ENCODE peak calls at places on chromosomes 16 and 17, in six cellular contexts. P is upper lobe of left lung, Q is GM12878, R is K562, T is H54, E is tibial nerve. V is an unnamed sample.

GRCh38 chr17:48241131-48241591 is 133.6 kb downstream of the SNX11 start:
- DNase-seq in Q (peak), T (peak), P (no peak), R (peak), E (no peak), V (no peak)

GRCh38 chr17:45700171-45701090 is 83.7 kb upstream of the CRHR1 start:
- DNase-seq in T (no peak), Q (no peak), R (no peak), P (no peak), E (no peak), V (no peak)

GRCh38 chr17:68396795-68397536 is 60.3 kb downstream of the WIPI1 start:
- DNase-seq in Q (no peak), P (no peak), E (no peak), T (no peak), R (no peak), V (no peak)

GRCh38 chr17:14203392-14203791 is 33.3 kb downstream of the CDRT15 start:
- DNase-seq in Q (no peak), P (no peak), T (no peak), E (no peak), R (peak), V (no peak)

GRCh38 chr17:5758651-5759050 is 174.3 kb upstream of the NLRP1 start:
- DNase-seq in E (no peak), P (no peak), R (peak), Q (peak), T (no peak), V (no peak)

GRCh38 chr17:79760197-79760906 is 17.6 kb upstream of the CBX2 start:
- DNase-seq in P (no peak), R (no peak), E (no peak), Q (no peak), T (no peak), V (no peak)

GRCh38 chr17:77723071-77723908 is 235.2 kb upstream of the TNRC6C start:
- DNase-seq in E (no peak), Q (no peak), P (no peak), T (no peak), R (no peak), V (peak)

GRCh38 chr16:48538746-48539484 is 71.1 kb downstream of the N4BP1 start:
- DNase-seq in R (peak), E (no peak), T (no peak), P (peak), Q (no peak), V (peak)

GRCh38 chr16:9128346-9129342 is 37.2 kb downstream of the HAPSTR1 start:
- DNase-seq in T (no peak), E (no peak), P (no peak), Q (no peak), R (no peak), V (no peak)

GRCh38 chr16:78984887-78985464 is 615.6 kb downstream of the MAF start:
- DNase-seq in Q (no peak), E (no peak), R (no peak), T (no peak), P (no peak), V (no peak)

GRCh38 chr16:87945351-87946042 is 5.7 kb upstream of the BANP start:
- DNase-seq in T (no peak), E (peak), P (no peak), R (no peak), Q (no peak), V (no peak)

GRCh38 chr17:16328997-16329396 is 24.3 kb downstream of the CENPV start:
- DNase-seq in R (no peak), T (no peak), P (no peak), Q (no peak), E (no peak), V (no peak)

GRCh38 chr17:44830359-44831269 is 527 bp upstream of the GJC1 start:
- DNase-seq in E (no peak), P (peak), Q (no peak), R (no peak), T (no peak), V (no peak)

GRCh38 chr17:57329380-57330214 is 73.3 kb downstream of the MSI2 start:
- DNase-seq in P (no peak), E (no peak), T (no peak), Q (no peak), R (peak), V (no peak)

GRCh38 chr16:72467157-72467759 is 295.3 kb upstream of the PMFBP1 start:
- DNase-seq in R (peak), P (no peak), E (no peak), T (no peak), Q (no peak), V (no peak)

GRCh38 chr16:80671281-80671849 is 130.6 kb downstream of the DYNLRB2 start:
- DNase-seq in P (no peak), R (no peak), E (no peak), Q (peak), T (no peak), V (no peak)

GRCh38 chr17:2777242-2777867 is 18.9 kb upstream of the RAP1GAP2 start:
- DNase-seq in R (no peak), Q (no peak), T (no peak), P (no peak), E (no peak), V (no peak)

GRCh38 chr16:68345958-68346635 is 35.3 kb downstream of the PRMT7 start:
- DNase-seq in R (no peak), Q (no peak), E (no peak), P (no peak), T (no peak), V (no peak)

GRCh38 chr16:81604960-81605383 is 160.4 kb downstream of the CMIP start:
- DNase-seq in P (peak), T (peak), E (no peak), Q (no peak), R (no peak), V (no peak)

GRCh38 chr16:46650224-46650623 is 29.0 kb upstream of the SHCBP1 start:
- DNase-seq in P (no peak), E (no peak), R (no peak), T (no peak), Q (no peak), V (no peak)

GRCh38 chr16:12027091-12027490 is 50.6 kb downstream of the SNX29 start:
- DNase-seq in T (no peak), P (peak), R (no peak), E (no peak), Q (no peak), V (no peak)

GRCh38 chr17:45372325-45372869 is 55.6 kb upstream of the MAP3K14 start:
- DNase-seq in E (peak), T (no peak), R (no peak), Q (no peak), P (no peak), V (peak)

GRCh38 chr17:8320990-8321389 is 10.9 kb downstream of the ARHGEF15 start:
- DNase-seq in T (no peak), Q (no peak), P (no peak), R (peak), E (no peak), V (no peak)

GRCh38 chr17:57612202-57613071 is 132.7 kb downstream of the CCDC182 start:
- DNase-seq in P (no peak), T (no peak), Q (peak), E (no peak), R (peak), V (no peak)

GRCh38 chr17:27522028-27522639 is 65.9 kb downstream of the KSR1 start:
- DNase-seq in T (no peak), R (no peak), E (no peak), P (no peak), Q (no peak), V (no peak)

GRCh38 chr17:72175787-72176515 is 55.1 kb downstream of the SOX9 start:
- DNase-seq in Q (no peak), R (no peak), E (no peak), P (no peak), T (no peak), V (no peak)

DNA sequence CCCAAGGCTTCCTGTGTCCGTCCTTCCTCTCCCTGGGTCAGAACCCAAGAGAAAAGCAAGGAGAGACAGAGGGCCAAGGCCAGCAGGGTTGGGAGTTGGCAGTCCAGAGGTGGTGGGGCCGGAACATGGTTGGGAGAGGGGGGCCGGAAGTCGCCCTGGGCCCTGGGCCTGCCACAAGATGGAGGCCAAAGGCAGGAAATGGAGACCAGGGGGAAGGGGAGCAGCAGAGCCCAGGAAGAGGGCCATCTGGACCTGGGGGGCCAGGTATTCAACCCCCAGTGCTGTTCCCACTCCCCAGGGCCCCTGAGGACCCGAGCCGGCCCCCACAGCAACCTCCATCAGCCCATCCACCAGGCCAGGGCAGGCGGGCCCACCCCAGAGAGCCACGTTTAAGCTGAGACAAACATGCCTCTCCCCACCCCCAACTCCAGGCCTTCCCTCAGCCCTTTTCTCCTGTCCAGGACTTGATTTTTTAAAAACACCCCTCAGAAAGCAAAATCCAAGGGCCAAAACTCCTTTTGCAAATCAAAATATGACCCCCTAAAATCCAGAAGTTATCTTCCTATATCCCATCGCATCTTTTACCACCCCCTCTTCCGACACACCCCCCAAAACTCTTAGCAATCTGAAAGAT is 4.4 kb upstream of the BCL6B start:
- DNase-seq in T (no peak), R (no peak), E (peak), Q (no peak), P (peak), V (no peak)
- TF ChIP-seq POLR2A in T (no peak), R (no peak), E (peak), Q (no peak), P (no peak), V (no peak)

DNA sequence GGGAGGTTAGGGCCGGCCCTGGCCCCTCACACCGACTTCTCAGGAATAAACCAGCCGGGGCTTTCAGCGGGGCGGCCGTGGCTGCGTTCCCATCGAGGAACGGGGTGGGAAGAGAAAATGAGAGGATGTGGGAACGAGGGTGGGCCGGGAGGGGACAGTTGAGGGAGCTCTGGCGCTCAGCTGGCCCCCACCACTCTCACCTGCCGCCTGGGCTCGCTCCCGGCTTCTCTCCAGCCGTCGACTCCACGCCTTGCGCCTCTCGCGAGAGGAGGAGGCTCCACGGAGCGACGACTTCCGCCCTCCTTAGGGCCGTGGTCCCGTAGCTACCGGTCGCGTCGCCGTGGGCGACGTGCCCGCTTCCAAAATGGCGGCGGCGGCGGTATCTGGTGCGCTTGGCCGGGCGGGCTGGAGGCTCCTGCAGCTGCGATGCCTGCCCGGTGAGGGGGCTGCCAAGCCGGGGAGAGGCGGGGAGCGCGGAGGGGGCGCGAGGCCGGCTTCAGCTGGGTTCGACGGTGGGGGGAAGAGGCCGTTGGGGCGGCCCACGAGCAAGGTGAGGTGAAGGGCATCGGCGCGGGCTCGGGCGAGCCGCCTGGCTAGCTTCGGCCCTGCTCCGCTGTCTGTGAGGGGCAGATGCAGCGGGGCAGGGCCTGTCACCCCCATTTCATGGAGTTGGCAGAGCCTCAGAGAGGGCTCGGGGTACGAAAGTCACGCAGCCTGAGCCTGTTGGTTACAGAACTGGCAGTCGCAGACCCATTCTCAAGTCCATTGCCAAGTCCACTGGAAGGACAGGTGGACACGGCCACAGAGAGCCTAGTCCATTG is at the start of the genes CIAPIN1 and COQ9:
- DNase-seq in P (peak), E (peak), R (peak), Q (peak), T (peak), V (no peak)
- TF ChIP-seq POLR2A in P (peak), E (peak), R (peak), Q (peak), T (peak), V (no peak)

DNA sequence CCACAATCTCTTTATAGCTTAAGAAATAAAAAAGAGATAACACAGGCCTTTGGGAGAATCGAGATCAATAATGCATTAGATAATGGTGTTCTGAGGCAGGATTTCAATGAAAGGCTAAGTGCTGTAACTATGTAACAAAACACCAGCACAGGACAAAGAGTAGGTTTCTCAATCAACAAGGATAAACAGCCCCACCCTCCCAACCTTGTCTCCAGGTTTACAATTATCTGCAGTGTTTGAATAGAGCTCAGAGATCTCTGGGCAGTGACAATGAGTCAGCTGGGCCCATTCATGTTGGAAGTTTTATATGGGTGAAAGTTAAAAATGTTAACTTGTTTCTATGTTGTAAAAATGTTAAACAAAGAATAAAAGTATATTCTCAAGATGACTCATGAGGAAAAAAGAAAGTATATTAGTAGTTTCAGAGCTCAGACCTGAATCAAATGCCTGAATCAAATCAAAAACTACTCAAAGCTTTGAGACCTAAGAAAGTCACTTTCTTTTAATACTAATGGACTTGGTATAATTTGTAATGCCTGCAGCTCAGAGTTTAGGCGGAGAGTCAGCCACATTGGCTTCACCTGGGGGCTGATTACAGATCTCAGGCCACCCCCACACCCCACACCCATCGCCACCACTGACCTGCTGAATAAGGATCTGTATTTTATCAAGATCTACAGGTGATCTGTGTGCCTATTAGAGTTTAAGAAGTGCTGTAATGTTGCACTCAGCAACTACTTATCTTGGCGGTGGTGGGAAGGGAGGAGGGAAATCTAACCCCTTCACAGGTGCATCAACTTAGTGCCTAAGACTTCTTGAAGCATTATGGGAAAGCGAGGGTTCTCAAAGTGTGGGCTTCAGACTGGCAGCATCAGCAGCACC is 17.2 kb upstream of the KRT20 start:
- DNase-seq in Q (no peak), E (no peak), R (no peak), T (no peak), P (no peak), V (no peak)
- TF ChIP-seq POLR2A in Q (no peak), E (no peak), R (no peak), T (no peak), P (no peak), V (no peak)

GRCh38 chr17:29140051-29140582 is 40.1 kb downstream of the MYO18A start:
- DNase-seq in Q (no peak), T (peak), P (peak), R (peak), E (peak), V (no peak)
- TF ChIP-seq POLR2A in Q (peak), T (peak), P (no peak), R (no peak), E (no peak), V (peak)